ENCODE peak calls at places on chromosomes 5 and 9, in ten cellular contexts. M, O, Z, P, U, F, L, G, E and H are unnamed samples.

GRCh38 chr5:132830436-132831094 is at the start of gene SHROOM1:
- DNase-seq in U (peak; percentile 65), Z (peak; percentile 66), P (peak; percentile 77), F (peak; percentile 48), G (peak; percentile 92), L (peak; percentile 31), O (no peak), E (no peak), M (no peak), H (peak; percentile 82)

GRCh38 chr5:6286404-6286803 is 91.9 kb downstream of the MED10 start:
- DNase-seq in M (no peak), F (no peak), O (no peak), P (no peak), G (no peak), U (no peak), L (no peak), Z (no peak), E (no peak), H (no peak)

GRCh38 chr5:175321927-175322532 is 122.0 kb downstream of the DRD1 start:
- DNase-seq in G (no peak), O (no peak), Z (peak; percentile 8), U (peak; percentile 36), P (no peak), L (peak; percentile 35), M (no peak), E (no peak), F (peak; percentile 2), H (peak; percentile 52)

GRCh38 chr9:126791406-126792230 is 13.2 kb upstream of the ZBTB43 start:
- DNase-seq in O (peak; percentile 62), E (no peak), M (no peak), Z (peak; percentile 67), P (no peak), L (peak; percentile 66), F (peak; percentile 99), G (peak; percentile 30), U (peak; percentile 90), H (no peak)

GRCh38 chr5:60519372-60519771 is 180.6 kb downstream of the DEPDC1B start:
- DNase-seq in F (no peak), P (no peak), U (no peak), O (no peak), G (no peak), Z (no peak), E (no peak), L (no peak), M (no peak), H (no peak)

GRCh38 chr5:13660072-13660471 is 284.4 kb downstream of the DNAH5 start:
- DNase-seq in U (peak; percentile 20), O (peak; percentile 7), E (no peak), L (no peak), Z (no peak), P (no peak), M (no peak), F (no peak), G (no peak), H (no peak)

GRCh38 chr9:92947268-92948031 is at the start of gene FGD3:
- DNase-seq in F (no peak), P (peak; percentile 50), M (no peak), U (no peak), O (no peak), Z (peak; percentile 31), E (no peak), G (peak; percentile 71), L (no peak), H (no peak)

GRCh38 chr5:114524221-114524620 is 162.4 kb downstream of the KCNN2 start:
- DNase-seq in U (no peak), O (no peak), F (no peak), M (no peak), Z (no peak), G (no peak), E (no peak), P (no peak), L (no peak), H (no peak)

GRCh38 chr9:38065369-38066075 is 3.5 kb downstream of the SHB start:
- DNase-seq in P (no peak), E (no peak), U (no peak), M (no peak), G (peak; percentile 47), O (no peak), Z (no peak), F (no peak), L (no peak), H (peak; percentile 87)

GRCh38 chr5:36323926-36324781 is 22.5 kb upstream of the RANBP3L start:
- DNase-seq in L (no peak), G (no peak), Z (no peak), U (no peak), O (no peak), P (peak; percentile 81), M (no peak), E (no peak), F (no peak), H (no peak)

GRCh38 chr5:763397-763796 is 21.1 kb downstream of the ZDHHC11B start:
- DNase-seq in Z (no peak), O (no peak), M (no peak), P (no peak), G (no peak), L (no peak), U (no peak), E (no peak), F (no peak), H (no peak)

GRCh38 chr5:180350296-180350695 is 2.8 kb downstream of the GFPT2 start:
- DNase-seq in G (no peak), P (no peak), O (no peak), L (no peak), U (no peak), F (no peak), M (no peak), Z (no peak), E (no peak), H (no peak)
- H3K4me3 ChIP-seq in G (no peak overlapping the region), P (no peak overlapping the region), O (no peak overlapping the region), L (no peak overlapping the region), U (no peak overlapping the region), F (no peak overlapping the region), M (no peak overlapping the region), Z (no peak overlapping the region), E (no peak overlapping the region), H (no peak overlapping the region)

DNA sequence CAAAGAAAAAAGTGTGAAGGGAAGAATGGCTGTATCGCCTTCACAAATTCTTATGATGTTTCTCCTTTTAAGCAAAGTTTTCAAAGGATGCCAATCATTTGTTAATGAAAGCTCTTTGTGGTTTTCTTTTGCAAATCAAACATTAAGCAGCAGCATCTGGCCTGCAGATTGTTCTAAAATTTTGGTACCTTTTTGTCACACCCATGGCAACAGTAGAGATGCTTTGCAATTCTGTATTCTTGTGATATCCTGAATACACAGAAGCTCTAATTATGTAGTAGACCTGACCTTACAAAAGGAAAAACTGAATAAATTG is 79.8 kb downstream of the CDO1 start:
- DNase-seq in Z (no peak), M (no peak), P (no peak), U (no peak), G (no peak), E (no peak), O (no peak), F (no peak), L (no peak), H (no peak)
- TF ChIP-seq CTCF in Z (no peak), M (no peak), P (no peak), U (no peak), G (no peak), E (no peak), O (no peak), F (no peak), L (no peak), H (no peak)

GRCh38 chr9:134135343-134136116 is at the start of gene WDR5:
- DNase-seq in P (peak; percentile 96), F (peak; percentile 84), L (peak; percentile 91), E (peak; percentile 82), Z (peak; percentile 92), O (peak; percentile 51), M (peak; percentile 31), G (peak; percentile 97), U (peak; percentile 92), H (peak; percentile 95)
- H3K4me3 ChIP-seq in P (peak within 1 kb of the TSS; percentile 91), F (peak within 1 kb of the TSS; percentile 84), L (peak within 1 kb of the TSS; percentile 79), E (peak within 1 kb of the TSS; percentile 71), Z (peak within 1 kb of the TSS; percentile 65), O (peak within 1 kb of the TSS; percentile 86), M (peak within 1 kb of the TSS; percentile 88), G (peak within 1 kb of the TSS; percentile 100), U (peak within 1 kb of the TSS; percentile 86), H (peak within 1 kb of the TSS; percentile 85)

DNA sequence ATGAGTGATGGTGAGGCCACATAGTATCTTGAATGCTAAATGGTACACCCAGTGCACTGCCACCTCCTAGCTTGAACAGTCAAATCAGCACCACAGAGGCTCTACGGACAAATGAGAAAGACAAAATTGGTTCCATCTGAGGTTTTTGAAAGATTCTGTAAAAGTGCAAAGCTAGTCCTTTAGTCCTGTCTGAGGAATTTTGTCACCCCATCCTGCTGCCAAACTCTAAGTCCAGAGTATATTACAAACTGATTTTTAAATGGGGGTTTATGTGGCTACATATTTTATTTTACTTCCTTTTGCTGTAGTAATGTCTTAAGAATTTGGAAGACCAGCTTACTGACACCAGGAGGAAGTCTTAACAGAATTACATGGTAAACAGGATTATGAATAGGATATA is 7.7 kb downstream of the FREM1 start:
- DNase-seq in E (no peak), L (no peak), M (no peak), F (no peak), Z (no peak), O (no peak), G (no peak), P (no peak), U (no peak), H (no peak)
- TF ChIP-seq CTCF in E (no peak), L (no peak), M (no peak), F (no peak), Z (no peak), O (no peak), G (no peak), P (no peak), U (no peak), H (no peak)

GRCh38 chr9:136762915-136763648 is 1.2 kb downstream of the LCN15 start:
- DNase-seq in E (no peak), O (no peak), L (peak; percentile 20), U (peak; percentile 79), F (no peak), Z (peak; percentile 36), P (no peak), G (peak; percentile 79), M (no peak), H (peak; percentile 68)
- H3K4me3 ChIP-seq in E (no peak overlapping the region), O (no peak overlapping the region), L (no peak overlapping the region), U (no peak overlapping the region), F (no peak overlapping the region), Z (no peak overlapping the region), P (no peak overlapping the region), G (no peak overlapping the region), M (no peak overlapping the region), H (no peak overlapping the region)

DNA sequence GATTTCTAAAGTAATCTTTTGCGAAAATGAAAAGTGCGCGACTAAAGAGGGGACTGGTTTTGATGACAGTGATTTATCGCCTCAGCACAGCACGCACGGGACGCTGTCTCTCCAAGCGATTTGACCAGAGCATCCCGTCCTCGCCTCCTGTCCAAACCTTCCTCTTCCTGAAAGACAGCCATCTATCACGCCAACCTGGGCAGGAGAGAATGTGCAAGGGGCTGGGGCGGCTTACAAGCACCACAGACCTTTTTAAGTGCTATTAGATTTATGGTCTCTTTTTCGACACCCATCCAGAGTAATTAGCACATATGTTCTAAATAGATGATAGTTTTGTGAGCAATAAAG is 7.4 kb downstream of the NR2F1-AS1 start:
- DNase-seq in Z (no peak), O (no peak), G (no peak), M (no peak), U (no peak), L (no peak), F (no peak), P (no peak), E (no peak), H (no peak)
- TF ChIP-seq CTCF in Z (no peak), O (no peak), G (no peak), M (no peak), U (no peak), L (no peak), F (no peak), P (no peak), E (no peak), H (no peak)

GRCh38 chr9:35163413-35163812 is 1.6 kb downstream of the UNC13B start:
- DNase-seq in G (no peak), U (no peak), M (no peak), F (no peak), L (no peak), Z (no peak), O (no peak), P (no peak), E (no peak), H (no peak)
- H3K4me3 ChIP-seq in G (peak overlapping the region; percentile 84), U (no peak overlapping the region), M (no peak overlapping the region), F (no peak overlapping the region), L (peak overlapping the region; percentile 94), Z (peak overlapping the region; percentile 61), O (peak overlapping the region; percentile 12), P (no peak overlapping the region), E (no peak overlapping the region), H (no peak overlapping the region)